ENCODE peak calls at places on chromosomes 13 and 19, in nine cellular contexts. K, O, W, T, S, X, F, Q and I are unnamed samples.

GRCh38 chr13:30388401-30389283 is 33.7 kb upstream of the UBE2L5 start:
- DNase-seq in W (no peak), Q (no peak), O (no peak), X (peak; percentile 65), T (no peak), K (peak; percentile 89), S (no peak), F (peak; percentile 70), I (no peak)

GRCh38 chr19:29942404-29943261 is 594 bp downstream of the URI1 start:
- DNase-seq in W (peak; percentile 67), S (no peak), O (peak; percentile 84), X (peak; percentile 52), K (no peak), T (no peak), F (no peak), Q (peak; percentile 85), I (peak; percentile 40)

GRCh38 chr13:113999618-113999910 is 25.7 kb upstream of the C13orf46 start:
- DNase-seq in K (no peak), S (no peak), W (no peak), T (peak; percentile 74), F (no peak), O (no peak), X (no peak), Q (no peak), I (no peak)

GRCh38 chr13:27086599-27087265 is 84.9 kb downstream of the USP12 start:
- DNase-seq in Q (no peak), S (no peak), T (no peak), O (no peak), W (no peak), X (no peak), K (peak; percentile 40), F (no peak), I (no peak)

GRCh38 chr13:87274209-87274819 is 396.9 kb upstream of the SLITRK5 start:
- DNase-seq in S (no peak), F (peak; percentile 44), W (no peak), K (peak; percentile 47), X (peak; percentile 51), T (no peak), Q (peak; percentile 15), O (no peak), I (peak; percentile 23)

GRCh38 chr13:65841156-65841555 is 1389.0 kb downstream of the PCDH9 start:
- DNase-seq in F (no peak), O (no peak), Q (no peak), W (no peak), T (no peak), K (no peak), S (no peak), X (peak; percentile 7), I (peak; percentile 10)

GRCh38 chr13:73338389-73338788 is 279.6 kb downstream of the KLF5 start:
- DNase-seq in K (no peak), T (no peak), F (peak; percentile 90), O (no peak), W (no peak), X (peak; percentile 61), S (no peak), Q (no peak), I (peak; percentile 81)

GRCh38 chr19:30338878-30339623 is 33.1 kb upstream of the ZNF536 start:
- DNase-seq in S (no peak), Q (no peak), T (peak; percentile 57), X (no peak), F (no peak), O (peak; percentile 29), K (no peak), W (no peak), I (no peak)

GRCh38 chr13:113762538-113762937 is 3.5 kb downstream of the TMEM255B start:
- DNase-seq in Q (no peak), S (no peak), W (no peak), O (peak; percentile 28), T (no peak), X (no peak), F (no peak), K (no peak), I (no peak)

GRCh38 chr19:33446156-33446917 is 72.8 kb downstream of the CEBPG start:
- DNase-seq in T (peak; percentile 70), X (no peak), S (no peak), O (peak; percentile 60), K (peak; percentile 57), W (no peak), F (no peak), Q (no peak), I (no peak)

GRCh38 chr19:33445752-33446070 is 72.2 kb downstream of the CEBPG start:
- DNase-seq in F (no peak), X (no peak), O (no peak), S (no peak), T (peak; percentile 56), W (no peak), K (no peak), Q (no peak), I (no peak)

GRCh38 chr19:33443638-33444195 is 70.2 kb downstream of the CEBPG start:
- DNase-seq in X (no peak), K (no peak), F (no peak), Q (no peak), S (no peak), W (no peak), T (peak; percentile 32), O (peak; percentile 44), I (no peak)

GRCh38 chr19:33444238-33444992 is 70.9 kb downstream of the CEBPG start:
- DNase-seq in F (no peak), S (no peak), Q (no peak), X (no peak), T (peak; percentile 52), O (peak; percentile 54), K (no peak), W (no peak), I (no peak)

DNA sequence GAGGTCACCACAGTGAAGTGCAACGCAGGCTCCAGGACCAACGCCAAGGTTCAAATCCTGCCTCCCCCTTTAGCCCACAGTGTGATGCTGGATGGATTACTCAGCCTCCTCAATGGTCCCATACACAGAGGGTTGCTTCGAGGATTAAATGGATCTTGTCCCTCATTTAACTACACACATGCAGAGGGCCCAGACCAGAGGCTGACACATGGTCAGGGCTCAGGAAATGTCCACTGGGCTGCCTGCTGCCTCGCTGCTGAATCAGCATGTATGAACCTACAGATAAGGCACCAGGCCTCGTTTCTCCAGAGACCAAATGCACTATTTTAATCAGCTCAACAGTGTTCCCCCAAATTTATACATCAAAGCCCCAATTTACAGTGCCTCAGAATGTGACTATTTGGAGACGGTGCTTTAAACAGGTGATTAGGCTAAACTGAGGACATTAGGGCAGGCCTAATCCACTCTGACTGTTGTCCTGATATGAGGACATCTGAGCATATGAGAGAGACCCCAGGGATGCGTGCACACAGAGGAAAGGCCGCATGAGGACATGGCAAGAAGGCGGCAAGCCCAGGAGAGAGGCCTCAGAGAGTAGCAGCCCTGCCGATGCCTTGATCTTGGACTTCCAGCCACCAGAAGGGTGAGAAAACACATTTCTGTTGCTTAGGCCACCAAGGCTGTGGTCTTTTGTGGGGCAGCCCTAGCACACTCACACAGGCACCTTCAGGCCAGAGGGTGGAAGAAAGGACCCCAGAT is 71.7 kb downstream of the CEBPG start:
- DNase-seq in T (peak; percentile 52), O (no peak), W (no peak), X (no peak), Q (no peak), S (no peak), F (no peak), K (peak; percentile 44), I (no peak)
- H3K4me3 ChIP-seq in T (no peak overlapping the region), O (no peak overlapping the region), W (no peak overlapping the region), X (no peak overlapping the region), Q (no peak overlapping the region), S (no peak overlapping the region), F (no peak overlapping the region), K (no peak overlapping the region), I (no peak overlapping the region)

GRCh38 chr13:21695536-21695935 is 24.7 kb downstream of the FGF9 start:
- DNase-seq in F (no peak), W (no peak), T (no peak), O (no peak), X (no peak), S (no peak), K (no peak), Q (no peak), I (no peak)
- H3K4me3 ChIP-seq in F (no peak overlapping the region), W (no peak overlapping the region), T (no peak overlapping the region), O (no peak overlapping the region), X (no peak overlapping the region), S (no peak overlapping the region), K (no peak overlapping the region), Q (no peak overlapping the region), I (no peak overlapping the region)

GRCh38 chr13:106049171-106049570 is 486.3 kb downstream of the EFNB2 start:
- DNase-seq in T (no peak), O (no peak), X (no peak), S (no peak), Q (no peak), W (no peak), F (no peak), K (no peak), I (no peak)
- H3K4me3 ChIP-seq in T (no peak overlapping the region), O (no peak overlapping the region), X (no peak overlapping the region), S (no peak overlapping the region), Q (no peak overlapping the region), W (no peak overlapping the region), F (no peak overlapping the region), K (no peak overlapping the region), I (no peak overlapping the region)

GRCh38 chr19:15126511-15126910 is 19.3 kb downstream of the SYDE1 start:
- DNase-seq in X (peak; percentile 41), W (no peak), O (no peak), K (no peak), T (no peak), Q (no peak), F (no peak), S (no peak), I (no peak)
- H3K4me3 ChIP-seq in X (peak overlapping the region; percentile 25), W (peak overlapping the region; percentile 80), O (no peak overlapping the region), K (no peak overlapping the region), T (no peak overlapping the region), Q (peak overlapping the region; percentile 62), F (no peak overlapping the region), S (no peak overlapping the region), I (no peak overlapping the region)

DNA sequence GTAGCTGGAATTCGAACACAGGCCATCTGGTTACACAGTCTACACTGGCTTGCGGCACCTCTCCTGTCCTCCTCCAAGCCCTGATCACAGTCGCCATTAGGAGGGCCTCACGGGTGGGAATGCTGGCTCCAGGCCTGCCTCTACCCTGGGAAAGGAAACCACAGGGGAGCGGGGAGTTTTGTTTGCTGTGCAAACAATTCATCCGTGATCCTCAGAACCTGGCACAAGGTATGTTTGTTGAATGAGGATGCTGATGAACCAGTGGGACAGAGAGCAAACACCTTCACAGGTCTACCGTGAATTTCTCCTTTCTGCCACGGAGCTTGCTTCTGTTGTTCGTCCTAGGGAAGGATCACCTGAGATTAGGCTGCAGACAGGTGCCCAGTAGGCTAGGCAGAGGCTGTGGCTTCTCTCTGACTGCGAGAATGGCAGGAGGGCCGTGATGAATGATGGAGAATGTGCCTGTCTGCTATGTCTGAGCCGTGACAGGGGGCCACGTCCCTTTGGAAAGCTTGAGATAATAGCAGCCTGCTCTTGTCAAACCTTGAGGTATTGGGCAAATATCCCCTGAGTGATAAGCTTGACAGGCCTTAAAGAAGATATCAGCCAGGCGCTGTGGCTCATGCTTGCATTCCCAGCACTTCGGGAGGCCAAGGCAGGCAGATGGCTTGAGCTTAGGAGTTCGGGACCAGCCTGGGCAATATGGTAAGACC is 36.7 kb downstream of the PIN1 start:
- DNase-seq in F (no peak), O (no peak), T (no peak), K (no peak), Q (no peak), S (no peak), X (no peak), W (no peak), I (no peak)
- H3K4me3 ChIP-seq in F (no peak overlapping the region), O (no peak overlapping the region), T (no peak overlapping the region), K (no peak overlapping the region), Q (no peak overlapping the region), S (no peak overlapping the region), X (no peak overlapping the region), W (no peak overlapping the region), I (no peak overlapping the region)